ENCODE peak calls at places on chromosomes 4 and X, in five cellular contexts. W is NB4, I is skeletal muscle cell, Q is mucosa of descending colon, B is sigmoid colon. A is an unnamed sample.

GRCh38 chr4:54898163-54898562 is 227.2 kb downstream of the KDR start:
- DNase-seq in W (no peak), Q (no peak), B (no peak), I (no peak), A (no peak)

GRCh38 chrX:153333821-153334653 is at the start of gene ZNF275:
- DNase-seq in W (peak; percentile 85), I (peak; percentile 29), Q (peak; percentile 76), B (peak; percentile 88), A (peak; percentile 20)

GRCh38 chr4:188005561-188005960 is 10.0 kb downstream of the ZFP42 start:
- DNase-seq in I (no peak), Q (no peak), B (no peak), W (peak; percentile 65), A (no peak)

GRCh38 chrX:153688900-153689590 is 1.3 kb downstream of the SLC6A8 start:
- DNase-seq in Q (no peak), I (no peak), B (peak; percentile 85), W (no peak), A (no peak)

GRCh38 chrX:12118134-12118533 is 20.1 kb upstream of the FRMPD4 start:
- DNase-seq in Q (no peak), I (no peak), B (no peak), W (no peak), A (no peak)

GRCh38 chr4:181525641-181526040 is 717.6 kb upstream of the TENM3 start:
- DNase-seq in I (no peak), B (no peak), W (no peak), Q (no peak), A (no peak)

GRCh38 chr4:169268951-169269781 is 1.6 kb downstream of the SH3RF1 start:
- DNase-seq in W (no peak), Q (peak; percentile 29), I (no peak), B (no peak), A (no peak)

GRCh38 chrX:16185725-16186136 is 18.4 kb downstream of the MAGEB17 start:
- DNase-seq in I (peak; percentile 36), Q (no peak), W (peak; percentile 76), B (no peak), A (peak; percentile 39)

GRCh38 chrX:150503898-150504219 is 64.6 kb upstream of the MTM1 start:
- DNase-seq in W (no peak), B (no peak), Q (peak; percentile 59), I (no peak), A (no peak)

GRCh38 chr4:24032371-24032989 is 142.6 kb upstream of the PPARGC1A start:
- DNase-seq in I (peak; percentile 48), W (peak; percentile 39), Q (peak; percentile 23), B (no peak), A (no peak)

GRCh38 chr4:155667538-155668511 is 1.2 kb downstream of the GUCY1A1 start:
- DNase-seq in Q (peak; percentile 23), B (peak; percentile 88), W (no peak), I (no peak), A (no peak)

GRCh38 chrX:3345281-3346081 is 971 bp downstream of the MXRA5 start:
- DNase-seq in Q (peak; percentile 2), I (no peak), B (peak; percentile 72), W (no peak), A (peak; percentile 33)

GRCh38 chrX:57607295-57608187 is 15.7 kb downstream of the ZXDB start:
- DNase-seq in W (no peak), B (no peak), I (no peak), Q (no peak), A (no peak)

GRCh38 chrX:57119416-57119815 is 1.9 kb downstream of the SPIN2B start:
- DNase-seq in B (no peak), I (no peak), W (no peak), Q (no peak), A (no peak)

GRCh38 chrX:53072418-53073114 is 9.6 kb upstream of the TSPYL2 start:
- DNase-seq in Q (no peak), I (no peak), W (no peak), B (no peak), A (no peak)

GRCh38 chr4:2830632-2831610 is 12.7 kb upstream of the ADD1 start:
- DNase-seq in W (no peak), I (no peak), Q (no peak), B (peak; percentile 50), A (no peak)

GRCh38 chr4:17447675-17448298 is 64.1 kb downstream of the QDPR start:
- DNase-seq in Q (peak; percentile 82), B (no peak), W (peak; percentile 85), I (peak; percentile 41), A (peak; percentile 68)

GRCh38 chr4:148203056-148203898 is 238.9 kb downstream of the NR3C2 start:
- DNase-seq in I (no peak), W (no peak), B (no peak), Q (peak; percentile 18), A (peak; percentile 20)

GRCh38 chrX:74015379-74016019 is 288.5 kb upstream of the ZCCHC13 start:
- DNase-seq in B (peak; percentile 77), W (peak; percentile 78), I (peak; percentile 5), Q (peak; percentile 69), A (peak; percentile 70)

GRCh38 chrX:55006827-55007621 is 6.9 kb downstream of the APEX2 start:
- DNase-seq in W (no peak), I (no peak), B (no peak), Q (no peak), A (no peak)

GRCh38 chr4:18422685-18423084 is 401.1 kb upstream of the LCORL start:
- DNase-seq in Q (no peak), W (peak; percentile 13), B (no peak), I (no peak), A (no peak)

GRCh38 chrX:84865113-84865512 is 138.6 kb upstream of the APOOL start:
- DNase-seq in Q (peak; percentile 42), W (no peak), B (no peak), I (peak; percentile 22), A (no peak)

GRCh38 chr4:103207673-103208072 is 9.5 kb upstream of the CENPE start:
- DNase-seq in W (peak; percentile 13), Q (peak; percentile 19), I (no peak), B (no peak), A (no peak)

GRCh38 chrX:26160301-26160700 is at the start of gene MAGEB6B:
- DNase-seq in W (no peak), Q (no peak), I (no peak), B (no peak), A (no peak)

GRCh38 chrX:130896816-130897508 is 6.0 kb downstream of the ENOX2 start:
- DNase-seq in Q (no peak), W (no peak), B (no peak), I (no peak), A (no peak)

GRCh38 chrX:75547783-75548182 is 24.9 kb upstream of the ZDHHC15 start:
- DNase-seq in I (no peak), W (no peak), Q (peak; percentile 1), B (peak; percentile 86), A (peak; percentile 34)

GRCh38 chr4:123488916-123489315 is 92.3 kb downstream of the SPRY1 start:
- DNase-seq in B (no peak), W (peak; percentile 89), I (peak; percentile 39), Q (no peak), A (no peak)

GRCh38 chr4:8593268-8594096 is 917 bp downstream of the CPZ start:
- DNase-seq in B (no peak), I (no peak), Q (no peak), W (no peak), A (no peak)
- H3K4me3 ChIP-seq in B (peak overlapping the region; percentile 27), I (peak overlapping the region; percentile 29), Q (no peak overlapping the region), W (no peak overlapping the region), A (peak overlapping the region; percentile 45)

GRCh38 chrX:7925867-7926472 is 1.2 kb downstream of the PNPLA4 start:
- DNase-seq in I (peak; percentile 19), B (peak; percentile 68), W (peak; percentile 81), Q (peak; percentile 61), A (peak; percentile 49)
- H3K4me3 ChIP-seq in I (no peak overlapping the region), B (no peak overlapping the region), W (no peak overlapping the region), Q (no peak overlapping the region), A (no peak overlapping the region)

DNA sequence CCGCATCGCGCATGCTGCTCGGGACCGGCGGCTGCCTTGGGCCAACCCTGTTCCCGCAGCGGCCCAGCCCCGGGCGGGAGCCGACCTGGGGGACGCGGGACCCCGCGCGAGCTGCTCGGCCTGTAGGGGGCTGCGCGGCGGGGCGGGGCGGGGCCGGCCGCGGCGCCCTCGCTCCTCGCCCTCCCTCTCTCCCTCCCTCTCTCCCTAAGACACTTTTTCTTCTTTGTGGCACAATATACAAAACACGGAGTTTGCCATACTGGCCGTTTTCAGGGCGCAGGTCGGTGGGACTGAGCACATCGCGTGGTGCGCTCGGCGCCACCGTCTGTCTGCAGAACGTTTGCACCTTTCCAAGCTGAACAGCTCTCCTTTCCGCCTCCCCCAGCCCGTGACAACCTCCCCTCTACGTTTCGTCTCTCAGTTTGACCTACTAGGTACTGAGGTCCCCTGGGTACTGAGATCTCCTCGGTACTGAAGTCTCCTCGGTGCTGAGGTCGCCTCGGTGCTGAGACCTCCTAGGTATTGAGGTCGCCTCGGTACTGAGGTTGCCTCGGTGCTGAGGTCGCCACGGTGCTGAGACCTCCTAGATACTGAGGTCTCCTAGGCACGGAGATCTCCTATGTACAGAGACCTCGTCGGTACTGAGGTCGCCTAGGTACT is 261.1 kb upstream of the PLCXD1 start:
- DNase-seq in Q (peak; percentile 11), B (peak; percentile 54), I (no peak), W (peak; percentile 28), A (no peak)
- H3K4me3 ChIP-seq in Q (no peak overlapping the region), B (peak overlapping the region; percentile 47), I (peak overlapping the region; percentile 48), W (no peak overlapping the region), A (peak overlapping the region; percentile 27)

GRCh38 chrX:72101597-72102037 is 30.1 kb downstream of the RTL5 start:
- DNase-seq in I (no peak), W (peak; percentile 78), B (no peak), Q (no peak), A (no peak)

GRCh38 chrX:72097081-72097480 is 34.6 kb downstream of the RTL5 start:
- DNase-seq in B (no peak), Q (no peak), I (no peak), W (peak; percentile 79), A (no peak)

GRCh38 chrX:72100824-72101351 is 30.8 kb downstream of the RTL5 start:
- DNase-seq in Q (peak; percentile 38), W (peak; percentile 95), I (no peak), B (no peak), A (no peak)

GRCh38 chrX:72102760-72103159 is 29.0 kb downstream of the RTL5 start:
- DNase-seq in W (no peak), B (no peak), I (no peak), Q (no peak), A (no peak)

GRCh38 chrX:72100051-72100755 is 31.5 kb downstream of the RTL5 start:
- DNase-seq in I (no peak), Q (no peak), W (peak; percentile 56), B (no peak), A (no peak)
- H3K4me3 ChIP-seq in I (no peak overlapping the region), Q (no peak overlapping the region), W (no peak overlapping the region), B (no peak overlapping the region), A (no peak overlapping the region)

DNA sequence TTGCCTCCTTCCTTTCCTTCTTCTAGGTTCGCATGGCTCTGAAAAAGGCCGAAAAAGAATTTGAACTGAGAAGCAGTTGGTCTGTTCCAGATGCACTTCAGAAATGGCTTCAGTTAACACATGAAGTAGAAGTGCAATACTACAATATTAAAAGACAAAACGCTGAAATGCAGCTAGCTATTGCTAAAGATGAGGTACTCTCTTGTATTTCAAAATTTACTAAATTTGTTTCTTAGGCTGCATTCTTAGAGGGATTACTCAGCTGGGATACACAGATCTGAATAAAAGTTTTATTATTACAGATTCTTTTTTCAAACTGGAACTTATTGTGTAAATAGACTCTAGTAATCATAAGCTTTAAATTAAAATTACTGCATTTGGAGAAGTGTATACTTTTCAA is 146.9 kb downstream of the STIM2 start:
- DNase-seq in I (no peak), Q (no peak), B (no peak), W (no peak), A (no peak)
- H3K4me3 ChIP-seq in I (no peak overlapping the region), Q (no peak overlapping the region), B (no peak overlapping the region), W (no peak overlapping the region), A (no peak overlapping the region)

A was measured in astrocyte of the cerebellum.